ENCODE peak calls at places on chromosomes 5 and 9, in nine cellular contexts. One of them, this sample, is unnamed.
A peak's percentile ranks its signal among the peaks of the same experiment; 100 is the strongest.

GRCh38 chr9:16530669-16531461 is 339.6 kb downstream of the BNC2 start:
- DNase-seq in NCI-H1417: peak; percentile 54
- DNase-seq in T-helper 2 cell: no peak
- DNase-seq in left ventricle myocardium inferior: no peak
- DNase-seq in breast epithelium: no peak
- DNase-seq in Calu3: no peak
- DNase-seq in left ventricle myocardium superior: no peak
- DNase-seq in C1 segment of cervical spinal cord: no peak
- DNase-seq in mucosa of gallbladder: no peak
- DNase-seq in this sample: no peak

GRCh38 chr5:58606064-58606463 is 23.2 kb downstream of the RAB3C start:
- DNase-seq in mucosa of gallbladder: no peak
- DNase-seq in Calu3: no peak
- DNase-seq in T-helper 2 cell: no peak
- DNase-seq in left ventricle myocardium superior: no peak
- DNase-seq in breast epithelium: no peak
- DNase-seq in left ventricle myocardium inferior: no peak
- DNase-seq in NCI-H1417: no peak
- DNase-seq in C1 segment of cervical spinal cord: no peak
- DNase-seq in this sample: no peak

GRCh38 chr5:148976569-148977321 is 86.1 kb downstream of the SH3TC2 start:
- DNase-seq in mucosa of gallbladder: no peak
- DNase-seq in NCI-H1417: no peak
- DNase-seq in T-helper 2 cell: no peak
- DNase-seq in left ventricle myocardium inferior: no peak
- DNase-seq in left ventricle myocardium superior: no peak
- DNase-seq in C1 segment of cervical spinal cord: no peak
- DNase-seq in breast epithelium: no peak
- DNase-seq in Calu3: no peak
- DNase-seq in this sample: no peak

GRCh38 chr5:82348749-82349148 is 70.6 kb upstream of the RPS23 start:
- DNase-seq in left ventricle myocardium inferior: no peak
- DNase-seq in breast epithelium: no peak
- DNase-seq in mucosa of gallbladder: no peak
- DNase-seq in C1 segment of cervical spinal cord: no peak
- DNase-seq in Calu3: no peak
- DNase-seq in NCI-H1417: no peak
- DNase-seq in T-helper 2 cell: no peak
- DNase-seq in left ventricle myocardium superior: peak; percentile 43
- DNase-seq in this sample: no peak

GRCh38 chr5:137220523-137220927 is 278.6 kb downstream of the SPOCK1 start:
- DNase-seq in left ventricle myocardium inferior: no peak
- DNase-seq in left ventricle myocardium superior: no peak
- DNase-seq in breast epithelium: no peak
- DNase-seq in Calu3: peak; percentile 71
- DNase-seq in NCI-H1417: peak; percentile 7
- DNase-seq in mucosa of gallbladder: no peak
- DNase-seq in C1 segment of cervical spinal cord: no peak
- DNase-seq in T-helper 2 cell: no peak
- DNase-seq in this sample: no peak

GRCh38 chr5:32280656-32281081 is 32.1 kb downstream of the MTMR12 start:
- DNase-seq in C1 segment of cervical spinal cord: no peak
- DNase-seq in breast epithelium: no peak
- DNase-seq in NCI-H1417: no peak
- DNase-seq in Calu3: no peak
- DNase-seq in left ventricle myocardium superior: no peak
- DNase-seq in T-helper 2 cell: peak; percentile 5
- DNase-seq in left ventricle myocardium inferior: no peak
- DNase-seq in mucosa of gallbladder: no peak
- DNase-seq in this sample: no peak

GRCh38 chr5:59799668-59800374 is 93.7 kb downstream of the PDE4D start:
- DNase-seq in C1 segment of cervical spinal cord: no peak
- DNase-seq in T-helper 2 cell: no peak
- DNase-seq in left ventricle myocardium inferior: no peak
- DNase-seq in left ventricle myocardium superior: no peak
- DNase-seq in NCI-H1417: peak; percentile 24
- DNase-seq in Calu3: peak; percentile 46
- DNase-seq in breast epithelium: no peak
- DNase-seq in mucosa of gallbladder: peak; percentile 27
- DNase-seq in this sample: no peak

GRCh38 chr9:125376261-125377226 is 114.9 kb downstream of the GAPVD1 start:
- DNase-seq in left ventricle myocardium inferior: no peak
- DNase-seq in breast epithelium: no peak
- DNase-seq in mucosa of gallbladder: no peak
- DNase-seq in Calu3: no peak
- DNase-seq in T-helper 2 cell: no peak
- DNase-seq in NCI-H1417: peak; percentile 44
- DNase-seq in C1 segment of cervical spinal cord: no peak
- DNase-seq in left ventricle myocardium superior: no peak
- DNase-seq in this sample: no peak

GRCh38 chr9:3794005-3794404 is 268.2 kb upstream of the RFX3 start:
- DNase-seq in T-helper 2 cell: no peak
- DNase-seq in C1 segment of cervical spinal cord: no peak
- DNase-seq in Calu3: no peak
- DNase-seq in left ventricle myocardium inferior: no peak
- DNase-seq in NCI-H1417: peak; percentile 0
- DNase-seq in mucosa of gallbladder: no peak
- DNase-seq in breast epithelium: no peak
- DNase-seq in left ventricle myocardium superior: no peak
- DNase-seq in this sample: no peak

GRCh38 chr9:137614631-137615386 is 4.0 kb upstream of the EHMT1 start:
- DNase-seq in Calu3: no peak
- DNase-seq in breast epithelium: peak; percentile 76
- DNase-seq in mucosa of gallbladder: no peak
- DNase-seq in NCI-H1417: no peak
- DNase-seq in T-helper 2 cell: no peak
- DNase-seq in C1 segment of cervical spinal cord: no peak
- DNase-seq in left ventricle myocardium inferior: no peak
- DNase-seq in left ventricle myocardium superior: peak; percentile 32
- DNase-seq in this sample: no peak

GRCh38 chr5:115068239-115069086 is 101.2 kb downstream of the TRIM36 start:
- DNase-seq in T-helper 2 cell: no peak
- DNase-seq in left ventricle myocardium superior: no peak
- DNase-seq in C1 segment of cervical spinal cord: no peak
- DNase-seq in mucosa of gallbladder: no peak
- DNase-seq in left ventricle myocardium inferior: no peak
- DNase-seq in breast epithelium: no peak
- DNase-seq in NCI-H1417: no peak
- DNase-seq in Calu3: peak; percentile 6
- DNase-seq in this sample: no peak

GRCh38 chr5:104223885-104224773 is 661.5 kb upstream of the NUDT12 start:
- DNase-seq in C1 segment of cervical spinal cord: no peak
- DNase-seq in T-helper 2 cell: no peak
- DNase-seq in left ventricle myocardium inferior: no peak
- DNase-seq in Calu3: no peak
- DNase-seq in mucosa of gallbladder: no peak
- DNase-seq in left ventricle myocardium superior: no peak
- DNase-seq in NCI-H1417: no peak
- DNase-seq in breast epithelium: no peak
- DNase-seq in this sample: no peak

GRCh38 chr5:62771331-62771730 is 192.7 kb downstream of the LRRC70 start:
- DNase-seq in T-helper 2 cell: no peak
- DNase-seq in left ventricle myocardium inferior: no peak
- DNase-seq in breast epithelium: no peak
- DNase-seq in mucosa of gallbladder: no peak
- DNase-seq in Calu3: no peak
- DNase-seq in left ventricle myocardium superior: no peak
- DNase-seq in C1 segment of cervical spinal cord: no peak
- DNase-seq in NCI-H1417: no peak
- DNase-seq in this sample: no peak

This sample was measured in effector CD8-positive, alpha-beta T cell.